ENCODE peak calls at places on chromosomes 11 and 22, in ten cellular contexts. W, A, Q, P, S, Z, B, F, R and I are unnamed samples.

GRCh38 chr11:6319879-6320410 is 356 bp downstream of the CAVIN3 start:
- DNase-seq in B (peak), W (peak), F (no peak), Z (peak), S (peak), P (no peak), R (peak), Q (peak), A (peak), I (no peak)

GRCh38 chr11:28697920-28698827 is 590.0 kb downstream of the METTL15 start:
- DNase-seq in S (no peak), B (peak), Q (peak), W (peak), Z (peak), F (peak), A (peak), R (peak), P (peak), I (no peak)

GRCh38 chr11:27319065-27319464 is 44.0 kb downstream of the CCDC34 start:
- DNase-seq in F (peak), S (no peak), W (no peak), Z (no peak), P (no peak), A (peak), Q (peak), R (no peak), B (peak), I (no peak)

GRCh38 chr11:75815345-75815983 is 454 bp downstream of the UVRAG start:
- DNase-seq in P (peak), R (no peak), A (peak), F (no peak), W (peak), Z (no peak), Q (peak), S (peak), B (no peak), I (no peak)

GRCh38 chr11:95339554-95339953 is 108.6 kb upstream of the SESN3 start:
- DNase-seq in F (no peak), W (no peak), Q (peak), P (no peak), A (no peak), S (no peak), Z (no peak), R (no peak), B (no peak), I (no peak)

GRCh38 chr11:1076061-1076665 is 1.5 kb downstream of the MUC2 start:
- DNase-seq in Q (no peak), Z (no peak), S (peak), F (no peak), W (no peak), B (no peak), R (no peak), A (no peak), P (no peak), I (no peak)

GRCh38 chr11:67055812-67056211 is 835 bp upstream of the RHOD start:
- DNase-seq in P (no peak), F (no peak), R (no peak), W (peak), B (peak), Z (peak), Q (peak), S (no peak), A (no peak), I (no peak)

GRCh38 chr11:87722756-87723599 is 452.3 kb downstream of the RAB38 start:
- DNase-seq in S (no peak), F (peak), P (peak), W (peak), R (no peak), Q (peak), A (peak), B (peak), Z (peak), I (no peak)

GRCh38 chr11:37571248-37571647 is 973.2 kb upstream of the RAG2 start:
- DNase-seq in P (no peak), R (no peak), W (no peak), A (no peak), F (no peak), S (no peak), Z (no peak), B (no peak), Q (peak), I (no peak)

GRCh38 chr11:64448599-64449380 is 89.8 kb downstream of the RPS6KA4 start:
- DNase-seq in W (peak), B (peak), Q (peak), F (peak), P (peak), Z (peak), R (peak), A (peak), S (peak), I (peak)

GRCh38 chr11:35215945-35216344 is 77.0 kb downstream of the CD44 start:
- DNase-seq in R (no peak), P (no peak), A (no peak), W (no peak), Q (no peak), F (no peak), B (no peak), Z (no peak), S (no peak), I (no peak)

GRCh38 chr22:19903513-19903912 is 38.1 kb upstream of the COMT start:
- DNase-seq in P (no peak), B (no peak), W (no peak), S (no peak), A (no peak), R (no peak), F (no peak), Z (no peak), Q (no peak), I (no peak)

GRCh38 chr22:24140357-24140756 is 40.9 kb upstream of the SUSD2 start:
- DNase-seq in B (no peak), W (no peak), S (no peak), R (no peak), Q (no peak), Z (no peak), F (no peak), P (no peak), A (no peak), I (peak)

GRCh38 chr22:20021196-20022181 is 579 bp downstream of the TANGO2 start:
- DNase-seq in S (peak), W (peak), Z (peak), Q (peak), R (no peak), F (peak), B (peak), A (no peak), P (no peak), I (peak)

GRCh38 chr11:11311169-11311568 is 41.9 kb downstream of the CSNK2A3 start:
- DNase-seq in S (no peak), W (no peak), Q (no peak), R (no peak), P (no peak), B (no peak), Z (no peak), A (no peak), F (no peak), I (no peak)

GRCh38 chr22:40728731-40729189 is 49.5 kb downstream of the MCHR1 start:
- DNase-seq in R (no peak), S (no peak), B (peak), F (no peak), Z (no peak), P (peak), W (peak), Q (peak), A (no peak), I (no peak)

GRCh38 chr22:49392841-49393510 is 434.7 kb downstream of the BRD1 start:
- DNase-seq in A (no peak), Q (no peak), P (no peak), Z (no peak), W (no peak), B (no peak), R (no peak), F (no peak), S (peak), I (no peak)

GRCh38 chr11:9758676-9759518 is 95.0 kb downstream of the SWAP70 start:
- DNase-seq in S (peak), F (peak), R (no peak), P (peak), Q (peak), W (peak), Z (peak), A (peak), B (peak), I (peak)

GRCh38 chr11:128726464-128727139 is 32.7 kb downstream of the FLI1 start:
- DNase-seq in A (no peak), P (no peak), Q (no peak), S (no peak), Z (no peak), B (no peak), F (no peak), R (no peak), W (no peak), I (no peak)

GRCh38 chr11:64762277-64762915 is 2.6 kb upstream of the PYGM start:
- DNase-seq in B (no peak), R (no peak), A (no peak), W (peak), Z (no peak), P (no peak), S (peak), F (no peak), Q (no peak), I (peak)

GRCh38 chr22:35681454-35682050 is 33.3 kb downstream of the APOL6 start:
- DNase-seq in P (no peak), Q (no peak), F (no peak), B (no peak), Z (no peak), W (no peak), R (no peak), A (no peak), S (no peak), I (no peak)

GRCh38 chr11:30046211-30046945 is 29.5 kb upstream of the KCNA4 start:
- DNase-seq in W (no peak), R (no peak), B (no peak), S (no peak), F (no peak), P (peak), Z (peak), A (peak), Q (no peak), I (no peak)

GRCh38 chr11:74877132-74877531 is 71.8 kb downstream of the XRRA1 start:
- DNase-seq in R (no peak), P (peak), F (no peak), B (no peak), Z (no peak), S (no peak), A (peak), W (no peak), Q (no peak), I (no peak)

DNA sequence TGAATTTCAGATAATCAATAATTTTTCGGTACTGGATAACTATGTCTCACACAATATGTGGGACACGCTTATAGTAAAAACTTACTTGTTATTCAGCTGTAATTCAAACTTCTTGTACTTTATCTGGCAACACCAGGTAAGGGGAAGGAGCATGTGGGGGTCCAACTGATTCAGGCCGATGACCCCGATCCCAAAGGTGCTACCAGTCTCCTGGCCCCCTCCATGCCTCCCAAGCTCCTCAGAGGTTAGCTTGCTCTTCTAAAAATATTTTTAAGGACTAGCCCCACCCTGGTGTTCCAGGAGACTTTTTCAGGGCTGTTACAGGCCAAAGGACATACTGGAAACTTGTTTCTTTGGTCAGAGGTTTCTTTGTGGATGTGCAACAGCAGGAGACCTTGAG is 61.8 kb upstream of the ALX4 start:
- DNase-seq in Z (no peak), W (no peak), Q (no peak), P (no peak), R (no peak), S (no peak), A (no peak), B (no peak), F (no peak), I (no peak)
- H3K27ac ChIP-seq in Z (no peak), W (no peak), Q (no peak), P (no peak), R (no peak), S (no peak), A (no peak), B (no peak), F (no peak), I (no peak)

GRCh38 chr11:126317681-126318641 is 14.1 kb downstream of the DCPS start:
- DNase-seq in A (no peak), S (peak), P (no peak), B (no peak), F (no peak), Q (peak), W (no peak), Z (no peak), R (no peak), I (peak)
- H3K27ac ChIP-seq in A (no peak), S (peak), P (no peak), B (peak), F (no peak), Q (peak), W (peak), Z (no peak), R (no peak), I (peak)

GRCh38 chr11:114134870-114135269 is 75.4 kb downstream of the ZBTB16 start:
- DNase-seq in B (no peak), S (no peak), Q (peak), A (no peak), W (no peak), R (no peak), Z (no peak), P (peak), F (no peak), I (no peak)

GRCh38 chr11:114132944-114133394 is 73.5 kb downstream of the ZBTB16 start:
- DNase-seq in B (no peak), A (no peak), P (peak), S (peak), Z (no peak), R (no peak), F (no peak), Q (peak), W (no peak), I (no peak)

GRCh38 chr11:114132427-114132826 is 72.9 kb downstream of the ZBTB16 start:
- DNase-seq in Q (no peak), R (no peak), B (no peak), P (peak), W (no peak), Z (no peak), S (no peak), F (no peak), A (no peak), I (no peak)

GRCh38 chr11:114135737-114136151 is 76.2 kb downstream of the ZBTB16 start:
- DNase-seq in Z (peak), W (no peak), A (no peak), R (no peak), F (no peak), S (peak), Q (peak), B (no peak), P (peak), I (no peak)

DNA sequence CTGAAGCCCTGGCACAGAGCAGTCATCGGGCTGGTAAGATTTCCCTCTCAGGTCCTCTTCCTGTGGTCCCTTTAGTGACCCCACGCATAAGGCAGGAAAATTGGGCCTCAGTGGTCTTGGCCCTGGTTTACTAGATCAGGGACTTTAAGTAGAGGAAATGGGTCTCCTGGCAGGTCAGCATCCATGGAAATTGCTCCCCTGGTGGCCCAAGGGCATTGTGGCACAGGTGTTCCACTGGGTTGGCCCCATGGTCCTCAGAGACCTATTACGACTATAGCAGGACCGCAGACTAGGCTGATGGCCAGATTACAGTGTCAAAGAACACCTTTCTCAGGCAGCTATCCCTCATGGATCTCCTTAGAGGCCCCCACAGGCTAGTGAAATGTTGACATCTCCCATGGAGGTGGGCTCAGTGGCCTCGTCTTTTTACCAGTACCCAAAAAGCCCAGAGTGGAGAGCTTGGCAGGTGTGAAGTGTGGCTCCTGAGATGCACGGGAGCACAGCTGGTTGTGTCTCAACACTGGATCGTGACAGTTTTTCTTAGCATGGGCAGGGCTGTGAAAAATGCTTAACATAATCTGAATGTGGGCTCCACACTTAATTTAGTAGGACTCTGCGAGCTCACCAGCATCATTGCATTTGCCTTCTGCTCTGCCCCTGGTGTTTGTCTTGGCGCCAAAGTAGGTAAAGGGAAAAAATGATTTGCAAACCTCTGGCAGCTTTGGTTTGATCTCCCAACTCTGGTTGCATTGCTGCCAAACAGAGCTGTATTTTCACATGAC is 74.2 kb downstream of the ZBTB16 start:
- DNase-seq in P (no peak), B (no peak), A (no peak), F (no peak), R (no peak), Z (no peak), W (no peak), S (no peak), Q (no peak), I (no peak)
- H3K27ac ChIP-seq in P (peak), B (no peak), A (no peak), F (no peak), R (no peak), Z (no peak), W (peak), S (peak), Q (no peak), I (peak)

DNA sequence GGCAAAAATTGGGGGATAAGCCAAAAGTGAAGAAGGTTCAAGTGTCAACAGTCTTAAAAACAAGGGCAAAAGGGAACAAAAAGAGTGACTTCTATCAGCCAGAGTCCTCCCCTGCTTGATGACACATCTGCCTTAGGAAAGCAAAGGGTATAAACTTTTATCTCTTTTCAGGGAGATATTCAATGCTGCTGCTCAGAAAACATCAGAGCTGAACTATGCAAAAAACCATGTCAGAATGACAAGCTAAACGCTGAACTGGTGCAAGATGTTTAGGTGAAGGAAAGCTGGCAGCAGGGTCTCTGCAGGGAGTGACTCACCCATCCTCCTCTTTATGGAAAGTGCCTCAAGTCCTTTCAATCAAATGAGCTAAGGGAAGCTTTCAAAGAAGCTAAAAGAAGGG is 24.7 kb downstream of the ALG9 start:
- DNase-seq in R (no peak), W (no peak), A (no peak), Q (peak), P (peak), Z (no peak), S (no peak), F (no peak), B (no peak), I (no peak)
- H3K27ac ChIP-seq in R (no peak), W (no peak), A (no peak), Q (peak), P (peak), Z (no peak), S (no peak), F (no peak), B (no peak), I (no peak)

DNA sequence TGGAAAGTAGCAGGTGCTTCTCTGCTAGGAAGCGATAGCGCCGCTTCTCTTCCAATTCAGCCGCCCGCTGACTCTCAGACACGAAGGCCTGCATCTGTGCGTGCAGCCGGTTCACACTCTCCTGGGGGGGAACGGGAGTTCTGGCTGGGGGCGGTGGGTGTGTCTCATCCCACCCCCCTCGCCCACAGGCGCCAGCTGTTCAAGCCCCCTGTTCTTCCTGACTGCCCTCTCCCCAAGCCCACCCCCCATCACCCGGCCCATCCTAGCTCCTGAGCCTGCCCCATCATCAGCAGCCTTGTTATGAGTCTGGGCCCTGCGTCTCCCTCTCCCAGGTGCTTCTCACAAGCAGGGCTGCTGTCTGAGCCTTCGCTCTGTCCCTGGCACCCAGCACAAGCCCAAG is 13.1 kb upstream of the SLC16A8 start:
- DNase-seq in F (no peak), Z (peak), W (no peak), B (no peak), R (no peak), Q (no peak), P (no peak), S (no peak), A (no peak), I (no peak)
- H3K27ac ChIP-seq in F (no peak), Z (no peak), W (no peak), B (no peak), R (peak), Q (no peak), P (no peak), S (no peak), A (no peak), I (no peak)

DNA sequence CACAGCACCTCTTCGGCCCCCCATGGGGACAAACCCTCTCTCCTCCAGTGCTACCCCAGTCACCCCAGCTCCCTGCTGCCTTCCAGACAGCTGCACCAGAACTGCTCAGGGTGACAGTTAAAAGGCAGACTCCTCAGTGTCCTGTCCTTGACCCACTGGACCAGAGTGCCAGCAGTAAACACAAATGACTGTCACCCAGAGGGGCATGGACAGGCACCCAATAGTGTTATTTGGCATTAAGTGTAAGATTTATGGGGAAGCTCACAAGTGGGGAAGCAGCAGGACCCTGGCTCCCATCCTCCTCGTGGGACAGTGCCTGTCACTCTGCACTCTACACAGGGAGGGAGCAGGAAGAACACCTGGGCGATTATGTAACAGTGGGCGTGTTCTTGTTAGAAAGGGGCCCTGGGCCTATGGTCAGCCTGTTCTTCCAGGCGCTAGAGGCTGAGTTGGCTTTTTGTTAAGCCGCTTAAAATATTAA is 5.0 kb downstream of the RPS19BP1 start:
- DNase-seq in Z (no peak), A (no peak), Q (no peak), B (peak), S (no peak), F (peak), P (no peak), W (peak), R (no peak), I (no peak)
- H3K27ac ChIP-seq in Z (no peak), A (no peak), Q (no peak), B (peak), S (peak), F (peak), P (peak), W (peak), R (no peak), I (peak)

GRCh38 chr11:130050272-130050671 is 19.4 kb upstream of the APLP2 start:
- DNase-seq in W (no peak), A (no peak), P (no peak), Z (peak), R (no peak), B (no peak), S (no peak), F (no peak), Q (peak), I (no peak)

GRCh38 chr11:130051077-130051476 is 18.6 kb upstream of the APLP2 start:
- DNase-seq in F (no peak), B (no peak), R (no peak), P (no peak), Q (no peak), S (no peak), Z (no peak), A (no peak), W (no peak), I (no peak)

GRCh38 chr11:130043575-130043974 is 26.1 kb upstream of the APLP2 start:
- DNase-seq in R (no peak), P (no peak), Z (no peak), F (no peak), B (no peak), Q (no peak), W (no peak), S (no peak), A (no peak), I (no peak)

GRCh38 chr11:130049260-130049659 is 20.4 kb upstream of the APLP2 start:
- DNase-seq in B (no peak), Q (no peak), P (no peak), R (no peak), F (no peak), S (no peak), Z (no peak), A (no peak), W (no peak), I (no peak)

DNA sequence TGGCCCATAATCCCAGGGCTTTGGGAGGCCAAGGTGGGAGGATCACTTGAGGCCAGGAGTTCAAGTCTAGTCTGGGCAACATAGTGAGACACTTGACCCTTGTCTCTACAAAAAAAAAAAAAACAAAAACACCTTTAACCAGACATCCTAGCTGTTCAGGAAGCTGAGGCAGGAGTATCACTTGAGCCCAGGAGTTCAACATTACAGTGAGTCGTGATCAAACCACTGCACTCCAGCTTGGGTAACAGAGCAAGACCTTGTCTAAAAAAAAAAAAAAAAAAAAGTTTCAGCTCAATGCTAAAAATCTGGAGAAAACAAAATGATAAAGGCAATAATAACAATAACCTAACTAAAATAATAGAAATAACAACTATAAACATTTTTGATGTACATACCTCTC is 22.6 kb upstream of the APLP2 start:
- DNase-seq in W (no peak), Z (no peak), B (no peak), A (no peak), F (no peak), P (no peak), R (no peak), S (no peak), Q (no peak), I (no peak)
- H3K27ac ChIP-seq in W (no peak), Z (no peak), B (no peak), A (no peak), F (no peak), P (no peak), R (no peak), S (no peak), Q (no peak), I (no peak)